ENCODE peak calls at places on chromosomes 7 and 10, in eight cellular contexts. J is breast epithelium, A is GM23338, T is SK-N-SH, X is Panc1, O is esophagus muscularis mucosa, G is sigmoid colon, Z is spleen. P is an unnamed sample.
A peak's percentile ranks its signal among the peaks of the same experiment; 100 is the strongest.

GRCh38 chr7:82926477-82926876 is 236.2 kb downstream of the PCLO start:
- DNase-seq in O (no peak), G (no peak), A (no peak), X (no peak), T (no peak), J (no peak), Z (no peak), P (no peak)

GRCh38 chr7:146647444-146647843 is 530.8 kb downstream of the CNTNAP2 start:
- DNase-seq in J (no peak), G (no peak), Z (no peak), O (no peak), A (no peak), X (no peak), T (no peak), P (no peak)

GRCh38 chr7:40808409-40808942 is 673.7 kb downstream of the SUGCT start:
- DNase-seq in T (no peak), O (no peak), G (no peak), Z (no peak), A (no peak), X (no peak), J (no peak), P (no peak)

GRCh38 chr7:47578581-47579270 is 3.2 kb downstream of the TNS3 start:
- DNase-seq in Z (no peak), G (no peak), X (no peak), O (no peak), A (no peak), T (no peak), J (no peak), P (no peak)

GRCh38 chr7:135510603-135511183 is 791 bp upstream of the CNOT4 start:
- DNase-seq in Z (no peak), A (no peak), O (no peak), J (no peak), X (peak; percentile 46), T (peak; percentile 34), G (no peak), P (no peak)

GRCh38 chr7:108045669-108046068 is 42.7 kb upstream of the LAMB1 start:
- DNase-seq in J (no peak), Z (no peak), O (no peak), X (no peak), A (no peak), T (no peak), G (no peak), P (no peak)

GRCh38 chr7:92461027-92462003 is 14.0 kb downstream of the GATAD1 start:
- DNase-seq in J (no peak), T (peak; percentile 68), O (no peak), Z (no peak), G (no peak), X (peak; percentile 33), A (peak; percentile 78), P (peak; percentile 25)

GRCh38 chr7:89988070-89988469 is 166.2 kb upstream of the STEAP1 start:
- DNase-seq in T (no peak), G (no peak), Z (no peak), A (no peak), O (no peak), J (no peak), X (no peak), P (no peak)

GRCh38 chr10:58609525-58610150 is 97.0 kb downstream of the BICC1 start:
- DNase-seq in G (no peak), T (no peak), O (no peak), Z (no peak), X (no peak), J (no peak), A (no peak), P (no peak)

GRCh38 chr10:11397980-11398580 is 213.4 kb downstream of the USP6NL start:
- DNase-seq in G (peak; percentile 78), J (peak; percentile 20), O (no peak), X (no peak), T (no peak), Z (no peak), A (no peak), P (no peak)

GRCh38 chr10:110008518-110009339 is 945 bp downstream of the ADD3 start:
- DNase-seq in G (no peak), X (no peak), T (peak; percentile 25), J (peak; percentile 61), A (peak; percentile 67), O (no peak), Z (peak; percentile 87), P (peak; percentile 61)

GRCh38 chr10:110005716-110006115 is 2.1 kb upstream of the ADD3 start:
- DNase-seq in X (no peak), O (no peak), A (peak; percentile 52), J (no peak), T (peak; percentile 10), Z (no peak), G (peak; percentile 70), P (peak; percentile 46)

GRCh38 chr10:110007701-110008517 is at the start of gene ADD3:
- DNase-seq in O (peak; percentile 97), T (peak; percentile 99), G (peak; percentile 98), Z (peak; percentile 98), X (no peak), J (peak; percentile 86), A (peak; percentile 100), P (peak; percentile 95)

GRCh38 chr10:110006358-110007170 is 1.2 kb upstream of the ADD3 start:
- DNase-seq in T (peak; percentile 16), G (peak; percentile 84), O (peak; percentile 93), A (no peak), Z (no peak), X (no peak), J (peak; percentile 27), P (peak; percentile 48)

DNA sequence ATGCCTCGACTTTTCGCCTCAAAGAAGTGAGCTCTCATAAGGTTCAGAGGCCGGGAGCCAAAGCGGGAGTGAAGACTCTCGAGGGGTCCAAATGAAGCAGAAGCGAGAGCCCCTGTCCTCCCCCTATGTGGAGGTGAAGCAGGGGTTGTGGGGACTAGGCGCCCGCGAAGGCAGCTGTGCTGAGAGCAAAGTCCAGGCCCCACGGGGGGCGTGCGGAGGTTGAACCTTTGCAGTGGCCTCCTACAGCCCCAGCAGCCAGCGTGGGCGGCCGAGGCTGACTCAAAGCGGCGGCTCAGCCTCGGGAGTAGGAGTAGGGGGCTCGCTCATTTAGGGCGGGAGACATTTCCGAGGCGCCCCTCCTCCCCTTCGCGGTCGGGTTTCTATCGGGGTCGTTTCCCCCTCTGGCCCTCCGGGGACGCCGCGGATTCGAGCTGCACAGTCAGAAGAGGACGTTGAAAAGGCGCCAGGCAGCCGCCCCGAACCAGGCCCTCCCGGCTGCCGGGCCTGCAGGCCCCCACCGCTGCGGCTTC is 548 bp upstream of the ADD3 start:
- DNase-seq in J (no peak), T (no peak), O (no peak), G (no peak), A (no peak), X (no peak), Z (no peak), P (no peak)
- H3K4me1 ChIP-seq in J (no peaks in the 10 kb centered on the region), T (peaks cover 32% of the 10 kb centered on the region), O (peaks cover 37% of the 10 kb centered on the region), G (peaks cover 30% of the 10 kb centered on the region), A (peaks cover 67% of the 10 kb centered on the region), X (peaks cover 25% of the 10 kb centered on the region), Z (peaks cover 25% of the 10 kb centered on the region), P (peaks cover 54% of the 10 kb centered on the region)

DNA sequence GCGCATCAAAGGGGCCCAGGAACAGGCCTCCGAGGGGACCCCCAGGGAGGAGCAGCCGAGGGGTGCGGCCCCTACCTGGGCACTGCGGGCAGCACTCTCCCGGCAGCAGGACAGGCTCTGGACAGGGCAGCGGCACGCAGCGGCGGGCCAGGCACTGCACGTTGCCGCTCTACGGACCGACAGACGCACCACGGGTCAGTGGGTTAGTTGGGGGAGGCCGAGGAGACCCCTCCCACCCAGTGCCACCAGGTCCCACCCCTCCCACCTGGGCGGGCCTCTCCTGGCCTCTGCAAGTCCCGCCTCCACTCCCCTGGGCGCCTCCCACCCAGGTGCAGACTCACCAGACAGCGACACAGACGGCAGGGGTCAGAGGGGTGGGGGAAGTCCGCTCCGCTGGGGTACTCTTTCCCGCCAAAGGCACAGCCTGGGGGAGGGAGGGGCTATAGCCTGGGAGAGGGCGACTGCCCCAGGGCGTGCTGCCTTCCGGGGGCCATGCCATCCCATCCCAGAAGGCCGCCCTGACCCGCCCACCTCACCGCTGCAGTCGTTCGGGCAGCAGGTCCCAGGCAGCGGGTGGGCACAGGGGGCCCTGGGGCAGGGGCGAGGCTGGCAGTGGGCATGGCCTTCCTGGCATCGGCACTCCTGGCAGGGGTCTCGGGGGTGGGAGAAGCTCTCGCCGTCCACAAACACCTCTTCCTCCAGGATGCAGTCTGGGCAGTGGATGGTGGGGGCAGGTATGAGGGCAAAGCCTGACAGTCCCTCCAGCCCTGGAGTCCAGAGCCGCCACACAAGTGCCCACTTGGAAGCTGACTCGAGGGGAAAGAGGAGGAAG is 19.2 kb downstream of the KCP start:
- DNase-seq in J (no peak), X (no peak), O (no peak), Z (peak; percentile 74), T (peak; percentile 72), G (peak; percentile 63), A (peak; percentile 71), P (no peak)
- H3K4me3 ChIP-seq in J (peak overlapping the region; percentile 17), X (peak overlapping the region; percentile 29), O (peak overlapping the region; percentile 56), Z (peak overlapping the region; percentile 21), T (peak overlapping the region; percentile 41), G (no peak overlapping the region), A (peak overlapping the region; percentile 60), P (peak overlapping the region; percentile 44)

GRCh38 chr10:119826777-119827176 is 45.9 kb downstream of the MCMBP start:
- DNase-seq in T (no peak), A (no peak), O (no peak), G (no peak), J (no peak), Z (no peak), X (no peak), P (no peak)
- TF ChIP-seq POLR2AphosphoS5 in T (no peak), A (no peak), O (no peak), G (no peak), J (no peak), Z (peak; percentile 3), X (no peak), P (no peak)

GRCh38 chr7:112360681-112361080 is 89.6 kb upstream of the IFRD1 start:
- DNase-seq in A (no peak), Z (no peak), O (no peak), T (no peak), J (peak; percentile 32), X (no peak), G (no peak), P (no peak)
- H3K4me1 ChIP-seq in A (peaks cover 3% of the 10 kb centered on the region), Z (no peaks in the 10 kb centered on the region), O (no peaks in the 10 kb centered on the region), T (peaks cover 8% of the 10 kb centered on the region), J (peaks cover 3% of the 10 kb centered on the region), X (no peaks in the 10 kb centered on the region), G (no peaks in the 10 kb centered on the region), P (no peaks in the 10 kb centered on the region)